ENCODE peak calls at places on chromosomes 1 and 21, in eight cellular contexts. X is sigmoid colon, H is GM12878, R is endothelial cell of umbilical vein, L is prostate gland, J is transverse colon, M is spleen, O is HCT116. D is an unnamed sample. For H3K4me1, the result is how much of the 10 kb centered on the place peaks cover.

GRCh38 chr1:209881271-209882018 is 53.7 kb downstream of the UTP25 start:
- DNase-seq in H (no peak), J (no peak), O (no peak), L (no peak), X (no peak), R (no peak), M (no peak), D (no peak)

GRCh38 chr1:248905949-248906740 is at the start of gene PGBD2:
- DNase-seq in O (peak), J (peak), H (peak), R (peak), X (peak), L (peak), M (peak), D (peak)

GRCh38 chr1:17113973-17114372 is 5.3 kb downstream of the PADI2 start:
- DNase-seq in O (no peak), J (no peak), R (no peak), H (no peak), M (no peak), X (no peak), L (no peak), D (no peak)

GRCh38 chr1:111857251-111857651 is 101.5 kb downstream of the DDX20 start:
- DNase-seq in J (no peak), R (no peak), H (no peak), L (peak), M (no peak), X (no peak), O (no peak), D (peak)

GRCh38 chr1:72000809-72001208 is 281.5 kb downstream of the NEGR1 start:
- DNase-seq in R (peak), O (no peak), M (no peak), L (no peak), X (no peak), J (no peak), H (no peak), D (no peak)

GRCh38 chr1:77948841-77949424 is 29.9 kb downstream of the FUBP1 start:
- DNase-seq in X (no peak), O (peak), J (no peak), L (no peak), H (no peak), M (no peak), R (peak), D (no peak)

GRCh38 chr1:231605389-231606100 is 21.0 kb upstream of the DISC1 start:
- DNase-seq in H (no peak), O (no peak), R (no peak), L (no peak), M (no peak), X (no peak), J (no peak), D (no peak)

GRCh38 chr1:29389533-29390041 is 153.3 kb downstream of the PTPRU start:
- DNase-seq in J (no peak), O (no peak), R (no peak), L (no peak), X (no peak), H (no peak), M (no peak), D (no peak)

GRCh38 chr1:87436534-87436933 is 107.9 kb downstream of the LMO4 start:
- DNase-seq in R (no peak), X (no peak), L (peak), J (no peak), O (no peak), H (no peak), M (no peak), D (no peak)

GRCh38 chr1:226608699-226609505 is 60.3 kb downstream of the STUM start:
- DNase-seq in M (peak), R (peak), H (no peak), J (peak), O (peak), X (peak), L (peak), D (peak)

GRCh38 chr1:207962716-207963428 is 51.9 kb upstream of the CD34 start:
- DNase-seq in O (no peak), X (peak), M (peak), H (no peak), R (peak), J (peak), L (peak), D (peak)

GRCh38 chr1:170562644-170563338 is 30.8 kb downstream of the GORAB start:
- DNase-seq in L (peak), M (no peak), J (no peak), X (peak), H (peak), O (peak), R (peak), D (peak)

GRCh38 chr1:34970829-34971228 is 14.3 kb downstream of the TMEM35B start:
- DNase-seq in L (no peak), X (no peak), O (no peak), H (no peak), J (no peak), R (no peak), M (no peak), D (no peak)

GRCh38 chr21:42735944-42736343 is 82.5 kb downstream of the PDE9A start:
- DNase-seq in H (no peak), L (no peak), O (no peak), J (no peak), R (no peak), M (no peak), X (no peak), D (peak)

GRCh38 chr1:110750446-110751029 is 75.8 kb upstream of the KCNA3 start:
- DNase-seq in X (no peak), R (no peak), L (no peak), O (no peak), J (no peak), H (no peak), M (no peak), D (no peak)

GRCh38 chr1:93620841-93621210 is 60.8 kb downstream of the BCAR3 start:
- DNase-seq in M (no peak), R (no peak), O (no peak), H (no peak), J (peak), X (no peak), L (no peak), D (no peak)

GRCh38 chr1:10556430-10557005 is 81.8 kb downstream of the PEX14 start:
- DNase-seq in R (no peak), H (no peak), L (no peak), M (no peak), J (no peak), O (no peak), X (no peak), D (no peak)

GRCh38 chr1:110309139-110309538 is 30.0 kb upstream of the RBM15 start:
- DNase-seq in H (no peak), R (no peak), X (no peak), O (no peak), J (no peak), M (no peak), L (no peak), D (no peak)

GRCh38 chr1:230712470-230712942 is 1.4 kb downstream of the AGT start:
- DNase-seq in R (no peak), L (no peak), O (no peak), J (no peak), X (no peak), H (no peak), M (no peak), D (no peak)

DNA sequence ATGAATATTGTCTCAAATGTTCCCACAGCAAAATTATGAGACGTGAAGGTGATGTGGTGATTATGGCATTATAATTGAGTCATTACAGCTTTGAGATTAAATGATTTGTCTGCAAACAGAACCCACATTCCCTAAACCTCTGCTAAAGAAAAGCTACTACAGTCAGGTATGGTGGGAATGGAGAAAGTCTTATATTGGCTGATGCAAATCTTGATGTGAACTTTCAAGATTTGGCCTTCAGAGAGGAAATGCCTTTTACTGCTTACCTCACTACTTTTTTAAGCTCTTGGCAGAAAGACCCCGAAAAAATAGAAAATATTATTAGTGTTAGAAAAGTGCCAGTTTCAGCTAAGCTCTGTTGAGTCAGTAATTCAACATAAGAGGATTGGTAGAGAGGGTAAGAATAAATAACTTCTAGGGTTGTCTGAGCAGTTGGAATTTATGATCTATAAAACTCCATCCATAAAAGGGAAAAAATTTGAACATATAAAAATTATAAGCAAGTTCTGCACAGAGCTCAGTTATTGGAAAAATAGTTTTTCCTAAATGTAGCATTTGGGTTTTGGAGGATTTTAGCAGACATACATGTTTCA is 47.8 kb upstream of the RGS5 start:
- DNase-seq in X (no peak), J (no peak), M (no peak), O (no peak), L (no peak), R (no peak), H (no peak), D (no peak)
- H3K4me1 ChIP-seq in X (under half), J (under half), M (under half), O (under half), L (under half), R (under half), H (under half), D (under half)

GRCh38 chr1:13710097-13710496 is 10.1 kb downstream of the PRDM2 start:
- DNase-seq in R (no peak), H (no peak), X (no peak), M (no peak), J (no peak), O (no peak), L (no peak), D (no peak)

GRCh38 chr1:13703558-13704485 is 3.8 kb downstream of the PRDM2 start:
- DNase-seq in J (no peak), X (no peak), H (no peak), L (no peak), R (no peak), O (no peak), M (no peak), D (no peak)

GRCh38 chr1:13707211-13707610 is 7.2 kb downstream of the PRDM2 start:
- DNase-seq in R (no peak), X (no peak), O (no peak), L (no peak), M (no peak), J (no peak), H (no peak), D (no peak)

GRCh38 chr1:13706058-13706457 is 6.1 kb downstream of the PRDM2 start:
- DNase-seq in H (no peak), L (no peak), O (no peak), M (no peak), J (no peak), X (no peak), R (no peak), D (no peak)

DNA sequence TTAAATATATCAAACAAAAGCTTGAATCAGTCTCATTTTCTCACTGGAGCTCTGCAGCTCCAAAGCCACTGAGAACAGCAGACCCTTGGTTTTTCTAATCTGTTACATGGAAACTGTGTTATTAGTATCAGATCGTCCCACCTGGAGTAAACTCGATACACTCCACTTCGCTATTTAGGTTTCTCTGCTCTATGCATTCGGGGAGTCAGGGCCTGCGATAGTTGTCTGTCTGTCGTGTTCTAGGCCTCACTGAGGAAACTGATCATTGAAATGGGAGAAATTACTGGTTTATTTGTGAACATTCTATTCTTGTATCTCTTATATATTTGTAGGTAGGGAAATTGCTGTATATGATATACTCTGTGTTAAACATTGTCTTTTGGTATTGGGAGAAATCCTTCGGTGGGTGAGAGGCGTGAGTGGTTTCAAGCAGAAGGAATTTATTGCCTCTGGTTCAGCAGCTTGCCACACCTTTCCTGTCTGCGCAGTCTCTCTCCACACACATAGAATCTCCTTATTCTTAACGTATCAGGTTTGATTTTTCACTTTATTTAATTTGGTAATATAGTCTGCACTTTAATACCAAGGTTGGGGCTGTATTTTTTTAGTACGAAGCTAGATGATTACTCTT is 8.5 kb downstream of the PRDM2 start:
- DNase-seq in X (no peak), H (no peak), R (peak), O (no peak), M (no peak), L (no peak), J (peak), D (no peak)
- TF ChIP-seq POLR2AphosphoS5 in X (no peak), H (no peak), R (no peak), O (no peak), M (no peak), L (no peak), J (no peak), D (no peak)

GRCh38 chr1:44294588-44295007 is 60.5 kb downstream of the ERI3 start:
- DNase-seq in H (no peak), O (peak), X (peak), L (no peak), M (no peak), J (peak), R (no peak), D (no peak)
- TF ChIP-seq CTCF in H (no peak), O (peak), X (peak), L (peak), M (no peak), J (peak), R (no peak), D (peak)

GRCh38 chr1:23526329-23527041 is 4.5 kb downstream of the E2F2 start:
- DNase-seq in J (peak), L (no peak), M (no peak), X (no peak), R (no peak), O (no peak), H (no peak), D (no peak)
- H3K4me1 ChIP-seq in J (half or more), L (under half), M (half or more), X (under half), R (under half), O (under half), H (half or more), D (half or more)

GRCh38 chr1:44217809-44218410 is 4.6 kb downstream of the DMAP1 start:
- DNase-seq in J (peak), L (peak), R (peak), H (peak), X (peak), M (peak), O (peak), D (no peak)

GRCh38 chr1:44220001-44220751 is 6.9 kb downstream of the DMAP1 start:
- DNase-seq in H (no peak), M (peak), R (no peak), O (no peak), X (no peak), L (no peak), J (no peak), D (no peak)

GRCh38 chr1:44219301-44219626 is 6.0 kb downstream of the DMAP1 start:
- DNase-seq in X (no peak), R (no peak), M (no peak), H (no peak), J (no peak), L (no peak), O (no peak), D (no peak)

GRCh38 chr1:44220755-44221154 is 7.5 kb downstream of the DMAP1 start:
- DNase-seq in H (no peak), X (no peak), O (no peak), J (no peak), M (no peak), L (no peak), R (no peak), D (no peak)

DNA sequence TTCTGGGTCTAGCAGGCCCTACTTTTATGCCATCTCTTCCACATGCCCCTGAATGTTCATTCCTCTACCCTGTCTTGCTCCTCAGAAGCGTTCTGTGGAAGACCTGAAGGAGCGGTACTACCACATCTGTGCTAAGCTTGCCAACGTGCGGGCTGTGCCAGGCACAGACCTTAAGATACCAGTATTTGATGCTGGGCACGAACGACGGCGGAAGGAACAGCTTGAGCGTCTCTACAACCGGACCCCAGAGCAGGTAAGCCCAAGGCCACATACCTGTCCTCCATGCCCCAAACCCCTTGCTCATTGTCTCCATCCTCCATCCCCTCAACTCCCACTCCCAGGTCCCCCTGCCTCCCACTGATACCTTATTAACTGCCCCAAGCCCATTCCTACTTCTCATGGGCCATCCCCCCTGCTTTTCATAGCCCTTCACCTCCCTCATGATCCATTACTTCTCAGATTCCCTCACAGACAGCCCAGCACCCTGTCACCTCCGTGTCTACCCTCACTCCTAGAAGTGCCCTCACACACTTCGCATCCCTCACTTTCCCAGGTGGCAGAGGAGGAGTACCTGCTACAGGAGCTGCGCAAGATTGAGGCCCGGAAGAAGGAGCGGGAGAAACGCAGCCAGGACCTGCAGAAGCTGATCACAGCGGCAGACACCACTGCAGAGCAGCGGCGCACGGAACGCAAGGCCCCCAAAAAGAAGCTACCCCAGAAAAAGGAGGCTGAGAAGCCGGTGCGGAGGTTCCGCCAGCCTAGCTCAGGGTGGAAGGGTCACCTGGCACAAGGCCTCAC is 5.4 kb downstream of the DMAP1 start:
- DNase-seq in M (no peak), R (no peak), L (no peak), O (no peak), X (no peak), H (no peak), J (no peak), D (peak)
- TF ChIP-seq POLR2AphosphoS5 in M (no peak), R (no peak), L (no peak), O (no peak), X (no peak), H (no peak), J (no peak), D (no peak)

GRCh38 chr1:57633881-57634280 is 210.0 kb upstream of the DAB1 start:
- DNase-seq in M (no peak), R (no peak), L (no peak), X (no peak), J (no peak), H (no peak), O (no peak), D (no peak)

GRCh38 chr1:57638239-57638638 is 214.4 kb upstream of the DAB1 start:
- DNase-seq in X (no peak), H (no peak), L (no peak), J (no peak), R (no peak), O (no peak), M (no peak), D (no peak)

GRCh38 chr1:57637155-57637554 is 213.3 kb upstream of the DAB1 start:
- DNase-seq in M (no peak), O (no peak), J (no peak), H (no peak), L (no peak), X (no peak), R (no peak), D (no peak)

GRCh38 chr1:57633055-57633454 is 209.2 kb upstream of the DAB1 start:
- DNase-seq in R (no peak), H (no peak), J (no peak), X (no peak), O (no peak), M (no peak), L (no peak), D (no peak)

DNA sequence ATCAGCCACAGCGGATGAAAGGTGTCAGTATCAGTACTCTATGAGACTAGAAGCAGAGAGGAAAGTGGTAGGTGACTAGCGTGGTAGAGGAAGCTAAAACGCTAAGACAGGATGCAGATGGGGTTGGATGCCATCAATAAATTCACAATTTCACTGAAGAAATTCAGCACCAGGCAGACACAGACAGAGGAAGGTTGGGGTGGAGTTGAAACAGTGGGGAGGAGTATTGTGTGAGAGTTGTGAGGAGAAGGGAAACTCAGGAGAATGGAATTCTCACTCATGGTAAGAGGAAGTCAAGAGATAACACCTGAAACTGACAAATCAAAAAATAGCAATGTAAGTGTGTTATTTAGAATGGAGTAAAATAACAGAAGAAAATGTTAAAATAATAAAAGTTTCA is 208.5 kb upstream of the DAB1 start:
- DNase-seq in M (no peak), R (peak), X (no peak), J (no peak), L (no peak), H (no peak), O (no peak), D (no peak)
- TF ChIP-seq CTCF in M (no peak), R (no peak), X (no peak), J (no peak), L (no peak), H (no peak), O (no peak), D (no peak)

GRCh38 chr1:156828414-156829085 is 11.9 kb upstream of the SH2D2A start:
- DNase-seq in M (peak), J (no peak), X (no peak), R (peak), H (no peak), O (no peak), L (no peak), D (no peak)
- H3K4me1 ChIP-seq in M (under half), J (under half), X (under half), R (under half), H (under half), O (under half), L (under half), D (under half)

D was measured in upper lobe of left lung.